ENCODE peak calls at places on chromosome 13, in nine cellular contexts. A is activated CD4-positive, alpha-beta T cell treated with anti-CD3 and anti-CD28 coated beads for 48 hours; H is fibroblast of lung; T is cardiac muscle cell; N is A549; D is fibroblast of the conjunctiva; L is NCI-H1930; Y is choroid plexus epithelial cell; Q is memory B cell. U is an unnamed sample.

GRCh38 chr13:23510544-23510916 is 59.7 kb upstream of the TNFRSF19 start:
- DNase-seq in Y (peak), A (no peak), D (no peak), T (no peak), N (no peak), H (no peak), Q (no peak), L (no peak), U (peak)

GRCh38 chr13:99657848-99658265 is 156.6 kb downstream of the TM9SF2 start:
- DNase-seq in Y (peak), A (peak), L (no peak), D (no peak), H (peak), Q (peak), T (peak), N (peak), U (peak)

GRCh38 chr13:30629527-30629926 is 11.8 kb downstream of the USPL1 start:
- DNase-seq in T (peak), N (no peak), D (no peak), Q (no peak), Y (no peak), H (no peak), L (no peak), A (no peak), U (no peak)

GRCh38 chr13:95300625-95301134 is 571 bp downstream of the ABCC4 start:
- DNase-seq in A (peak), H (peak), T (peak), Y (peak), Q (peak), N (peak), D (peak), L (no peak), U (peak)

GRCh38 chr13:96785986-96786385 is 208.3 kb downstream of the OXGR1 start:
- DNase-seq in Q (no peak), Y (no peak), T (no peak), L (no peak), D (no peak), A (no peak), H (no peak), N (no peak), U (no peak)

GRCh38 chr13:30832845-30833332 is 73.2 kb upstream of the MEDAG start:
- DNase-seq in L (peak), T (peak), Y (peak), N (peak), Q (no peak), D (no peak), H (peak), A (peak), U (peak)

GRCh38 chr13:23654111-23655110 is 84.2 kb downstream of the TNFRSF19 start:
- DNase-seq in H (peak), T (no peak), L (no peak), N (no peak), D (no peak), A (no peak), Q (no peak), Y (peak), U (peak)

GRCh38 chr13:30752201-30752797 is 17.0 kb downstream of the ALOX5AP start:
- DNase-seq in A (no peak), Y (peak), T (peak), L (no peak), H (peak), N (no peak), Q (no peak), D (no peak), U (peak)

GRCh38 chr13:47256618-47257017 is 359.8 kb upstream of the HTR2A start:
- DNase-seq in A (no peak), Y (peak), T (no peak), H (peak), D (no peak), L (no peak), N (no peak), Q (no peak), U (peak)

GRCh38 chr13:23723463-23723862 is 153.3 kb downstream of the TNFRSF19 start:
- DNase-seq in D (no peak), N (no peak), Y (peak), H (peak), Q (no peak), L (no peak), T (no peak), A (no peak), U (peak)

GRCh38 chr13:25529425-25529824 is 157.7 kb downstream of the ATP8A2 start:
- DNase-seq in T (no peak), H (no peak), Y (no peak), N (no peak), L (no peak), A (no peak), D (no peak), Q (no peak), U (no peak)